ENCODE peak calls at places on chromosomes 6 and 20, in seven cellular contexts. Y is Peyer's patch, U is endodermal cell, R is sigmoid colon, Z is hepatocyte, C is ovary, K is MG63. F is an unnamed sample. For H3K9me3 and H3K27me3, the result is how much of the 10 kb centered on the place peaks cover.

GRCh38 chr6:70503813-70504465 is 62.8 kb upstream of the SDHAF4 start:
- DNase-seq in Y (no peak), K (no peak), R (no peak), Z (no peak), U (no peak), C (no peak), F (no peak)

GRCh38 chr20:38212806-38213606 is 47.5 kb downstream of the KIAA1755 start:
- DNase-seq in K (peak), C (no peak), Y (no peak), U (no peak), Z (no peak), R (peak), F (no peak)

GRCh38 chr6:56911847-56912246 is 43.1 kb upstream of the BEND6 start:
- DNase-seq in U (no peak), R (no peak), K (no peak), C (no peak), Y (no peak), Z (no peak), F (peak)

GRCh38 chr20:41704896-41705295 is 86.7 kb upstream of the CHD6 start:
- DNase-seq in Z (no peak), R (no peak), K (no peak), C (no peak), Y (no peak), U (no peak), F (no peak)

GRCh38 chr6:106626485-106626884 is 2.8 kb downstream of the RTN4IP1 start:
- DNase-seq in U (no peak), K (no peak), R (no peak), C (no peak), Z (no peak), Y (no peak), F (no peak)

GRCh38 chr20:12171927-12172581 is 254.4 kb downstream of the BTBD3 start:
- DNase-seq in K (peak), U (no peak), R (peak), C (peak), Y (no peak), Z (no peak), F (peak)

GRCh38 chr20:1735417-1736089 is 78.0 kb upstream of the SIRPG start:
- DNase-seq in K (no peak), R (no peak), Y (no peak), U (no peak), C (no peak), Z (no peak), F (no peak)

GRCh38 chr6:1916334-1916985 is 306.7 kb downstream of the FOXC1 start:
- DNase-seq in Y (no peak), C (no peak), R (no peak), U (no peak), K (no peak), Z (no peak), F (peak)

GRCh38 chr6:52552278-52552643 is 24.6 kb downstream of the TRAM2 start:
- DNase-seq in Z (no peak), K (no peak), C (no peak), R (no peak), U (no peak), Y (peak), F (no peak)

GRCh38 chr6:88119769-88120168 is 46.4 kb downstream of the CNR1 start:
- DNase-seq in Z (peak), K (no peak), U (no peak), Y (no peak), C (no peak), R (no peak), F (no peak)

GRCh38 chr20:2892376-2892775 is 19.1 kb downstream of the PTPRA start:
- DNase-seq in Y (no peak), U (no peak), K (no peak), R (no peak), C (no peak), Z (no peak), F (no peak)
- H3K9me3 ChIP-seq in Y (under half), U (under half), K (under half), R (under half), C (under half), Z (under half), F (under half)

GRCh38 chr6:26330835-26331808 is 33.9 kb upstream of the BTN3A2 start:
- DNase-seq in C (no peak), U (peak), Y (no peak), K (peak), R (no peak), Z (peak), F (peak)
- H3K27me3 ChIP-seq in C (under half), U (under half), Y (under half), K (under half), R (half or more), Z (under half), F (under half)

DNA sequence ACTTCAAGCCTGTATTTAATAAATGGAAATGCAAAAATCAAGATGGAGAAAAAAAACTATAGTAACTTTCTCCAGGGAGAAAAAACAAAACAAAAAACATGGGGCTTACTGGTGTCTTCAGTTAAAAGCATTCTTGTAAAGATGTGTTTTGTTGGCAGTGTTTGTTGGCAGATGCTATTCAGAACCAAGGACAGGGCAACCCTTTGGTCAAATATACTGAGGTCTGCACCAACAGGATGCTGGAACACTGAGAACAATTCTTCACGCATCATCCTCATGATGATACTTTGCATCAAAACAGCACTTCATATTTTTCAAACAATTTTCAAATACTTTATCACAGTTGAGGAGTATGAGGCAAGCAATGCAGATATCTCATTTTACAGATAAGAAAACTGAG is 63.7 kb upstream of the CBLN4 start:
- DNase-seq in Y (no peak), R (no peak), K (no peak), C (no peak), U (no peak), Z (no peak), F (no peak)
- H3K9me3 ChIP-seq in Y (under half), R (under half), K (under half), C (under half), U (half or more), Z (under half), F (under half)

GRCh38 chr6:108166664-108167448 is 1.0 kb downstream of the NR2E1 start:
- DNase-seq in R (no peak), C (no peak), Y (no peak), K (no peak), U (peak), Z (no peak), F (no peak)
- H3K27me3 ChIP-seq in R (half or more), C (under half), Y (half or more), K (under half), U (half or more), Z (half or more), F (half or more)

GRCh38 chr6:168575346-168576098 is 134.5 kb downstream of the SMOC2 start:
- DNase-seq in C (no peak), K (no peak), R (peak), Z (no peak), Y (no peak), U (no peak), F (no peak)
- H3K9me3 ChIP-seq in C (under half), K (under half), R (under half), Z (under half), Y (under half), U (under half), F (under half)

DNA sequence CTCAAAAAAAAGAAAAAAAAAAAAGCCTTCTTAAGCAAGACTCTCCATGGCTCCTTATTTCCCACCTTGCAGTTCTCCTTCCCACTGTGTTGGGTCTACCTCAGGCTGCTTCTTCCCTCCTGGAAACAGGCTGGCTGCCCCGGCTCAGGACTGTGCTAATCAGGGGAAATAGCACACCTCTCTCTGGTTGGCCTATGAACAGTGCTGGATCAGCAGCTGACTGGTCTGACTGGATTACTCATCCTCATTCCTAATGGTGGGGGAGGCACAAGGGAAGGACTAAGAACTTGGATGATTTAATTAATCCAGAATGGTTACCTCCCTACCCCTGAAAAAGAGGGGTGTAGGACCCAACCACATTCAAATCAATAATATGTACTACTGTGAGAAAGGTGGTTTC is 3.9 kb upstream of the SRSF3 start:
- DNase-seq in U (no peak), R (no peak), C (no peak), Y (no peak), Z (peak), K (peak), F (peak)
- H3K27me3 ChIP-seq in U (under half), R (under half), C (under half), Y (under half), Z (under half), K (under half), F (under half)

GRCh38 chr20:15555913-15556312 is 1017.3 kb downstream of the KIF16B start:
- DNase-seq in R (no peak), K (no peak), U (no peak), Y (no peak), Z (peak), C (no peak), F (peak)
- H3K9me3 ChIP-seq in R (under half), K (under half), U (under half), Y (under half), Z (under half), C (under half), F (under half)

GRCh38 chr20:59572515-59572914 is 31.8 kb upstream of the PHACTR3 start:
- DNase-seq in C (no peak), K (no peak), Z (no peak), R (no peak), U (no peak), Y (no peak), F (no peak)
- H3K27me3 ChIP-seq in C (under half), K (under half), Z (half or more), R (under half), U (half or more), Y (under half), F (half or more)

GRCh38 chr20:10278416-10278815 is 59.8 kb downstream of the SNAP25 start:
- DNase-seq in U (no peak), Z (no peak), C (no peak), R (no peak), K (no peak), Y (no peak), F (no peak)

GRCh38 chr20:10282930-10283556 is 64.4 kb downstream of the SNAP25 start:
- DNase-seq in Z (no peak), Y (no peak), C (no peak), R (no peak), K (no peak), U (no peak), F (peak)

GRCh38 chr20:10277616-10278015 is 59.0 kb downstream of the SNAP25 start:
- DNase-seq in C (no peak), K (no peak), Y (no peak), Z (no peak), R (no peak), U (no peak), F (no peak)

GRCh38 chr20:10280016-10280908 is 61.6 kb downstream of the SNAP25 start:
- DNase-seq in R (no peak), Z (no peak), K (no peak), Y (no peak), C (no peak), U (no peak), F (peak)

DNA sequence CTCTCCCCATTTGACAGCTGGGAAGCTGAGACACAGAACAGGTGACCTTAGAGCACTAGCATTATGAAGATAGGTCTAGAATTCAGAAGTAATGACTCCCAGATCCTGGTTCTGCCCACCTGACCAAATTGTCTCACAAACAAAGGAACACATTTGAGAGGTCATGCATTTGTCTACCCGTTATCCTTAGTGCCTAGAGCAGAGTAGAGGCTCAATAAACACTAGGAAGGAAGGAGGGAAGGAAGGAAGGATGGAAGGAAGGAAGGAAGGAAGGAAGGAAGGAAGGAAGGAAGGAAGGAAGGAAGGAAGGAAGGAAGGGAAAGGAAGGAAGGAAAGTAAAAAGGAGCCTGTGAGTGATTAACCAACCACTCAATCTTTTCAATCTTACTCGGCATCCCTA is 63.3 kb downstream of the SNAP25 start:
- DNase-seq in C (no peak), U (no peak), Z (no peak), K (no peak), Y (no peak), R (no peak), F (no peak)
- H3K9me3 ChIP-seq in C (under half), U (under half), Z (under half), K (under half), Y (under half), R (under half), F (under half)

GRCh38 chr6:170284126-170284773 is 6.6 kb downstream of the DLL1 start:
- DNase-seq in R (peak), K (no peak), U (peak), Z (no peak), Y (no peak), C (peak), F (no peak)
- H3K27me3 ChIP-seq in R (under half), K (under half), U (under half), Z (under half), Y (under half), C (under half), F (under half)